ENCODE peak calls at places on chromosomes 3 and 15, in six cellular contexts. Z, V, K, D, H and S are unnamed samples.

GRCh38 chr3:47251689-47252088 is 30.9 kb downstream of the KIF9 start:
- DNase-seq in Z (no peak), K (no peak), D (no peak), V (no peak), H (no peak), S (no peak)

GRCh38 chr3:15612001-15612400 is 10.5 kb downstream of the BTD start:
- DNase-seq in D (no peak), K (no peak), V (no peak), H (no peak), Z (no peak), S (no peak)

GRCh38 chr3:50237754-50238548 is 1.9 kb downstream of the GNAI2 start:
- DNase-seq in V (peak), H (peak), Z (peak), K (no peak), D (peak), S (peak)

GRCh38 chr15:58491151-58491473 is 59.3 kb downstream of the LIPC start:
- DNase-seq in K (no peak), H (no peak), Z (no peak), D (no peak), V (peak), S (no peak)

GRCh38 chr15:85794598-85795319 is at the start of gene KLHL25:
- DNase-seq in H (peak), V (peak), D (peak), K (peak), Z (peak), S (peak)

GRCh38 chr15:49273734-49274318 is 103.8 kb downstream of the GALK2 start:
- DNase-seq in K (no peak), Z (no peak), H (no peak), V (no peak), D (no peak), S (no peak)

GRCh38 chr15:79041598-79042175 is 48.9 kb downstream of the RASGRF1 start:
- DNase-seq in K (no peak), V (no peak), H (no peak), D (no peak), Z (no peak), S (no peak)

GRCh38 chr3:163384383-163384782 is 1693.9 kb downstream of the SI start:
- DNase-seq in D (no peak), V (no peak), H (no peak), K (no peak), Z (no peak), S (no peak)

GRCh38 chr3:72696815-72697214 is 151.4 kb downstream of the SHQ1 start:
- DNase-seq in D (no peak), Z (no peak), H (no peak), K (no peak), V (no peak), S (no peak)